ENCODE peak calls at places on chromosomes 13 and 19, in six cellular contexts. One of them, this sample, is unnamed.

GRCh38 chr19:8577741-8578140 is 499 bp upstream of the MYO1F start:
- DNase-seq in stimulated activated CD4-positive, alpha-beta T cell treated with anti-CD3 and anti-CD28 coated beads, Interleukin-15, amount 100 ng/mL, for 48 hours: no peak
- DNase-seq in T-helper 1 cell: no peak
- DNase-seq in RWPE1: no peak
- DNase-seq in AG09309: no peak
- DNase-seq in GM12864: no peak
- DNase-seq in this sample: no peak

GRCh38 chr19:42178791-42179500 is 38.5 kb downstream of the DEDD2 start:
- DNase-seq in GM12864: no peak
- DNase-seq in stimulated activated CD4-positive, alpha-beta T cell treated with anti-CD3 and anti-CD28 coated beads, Interleukin-15, amount 100 ng/mL, for 48 hours: no peak
- DNase-seq in AG09309: no peak
- DNase-seq in RWPE1: no peak
- DNase-seq in T-helper 1 cell: no peak
- DNase-seq in this sample: no peak

GRCh38 chr13:44151474-44151873 is 222.2 kb upstream of the SERP2 start:
- DNase-seq in T-helper 1 cell: no peak
- DNase-seq in GM12864: no peak
- DNase-seq in AG09309: no peak
- DNase-seq in stimulated activated CD4-positive, alpha-beta T cell treated with anti-CD3 and anti-CD28 coated beads, Interleukin-15, amount 100 ng/mL, for 48 hours: no peak
- DNase-seq in RWPE1: no peak
- DNase-seq in this sample: no peak

GRCh38 chr19:11423804-11424318 is 4.7 kb upstream of the RGL3 start:
- DNase-seq in AG09309: no peak
- DNase-seq in T-helper 1 cell: no peak
- DNase-seq in RWPE1: no peak
- DNase-seq in stimulated activated CD4-positive, alpha-beta T cell treated with anti-CD3 and anti-CD28 coated beads, Interleukin-15, amount 100 ng/mL, for 48 hours: no peak
- DNase-seq in GM12864: no peak
- DNase-seq in this sample: no peak

GRCh38 chr13:94784066-94784465 is 71.7 kb upstream of the SOX21 start:
- DNase-seq in GM12864: no peak
- DNase-seq in T-helper 1 cell: no peak
- DNase-seq in RWPE1: no peak
- DNase-seq in AG09309: peak; percentile 1
- DNase-seq in stimulated activated CD4-positive, alpha-beta T cell treated with anti-CD3 and anti-CD28 coated beads, Interleukin-15, amount 100 ng/mL, for 48 hours: no peak
- DNase-seq in this sample: no peak

GRCh38 chr19:38617283-38617763 is 430 bp downstream of the MAP4K1 start:
- DNase-seq in AG09309: no peak
- DNase-seq in GM12864: no peak
- DNase-seq in stimulated activated CD4-positive, alpha-beta T cell treated with anti-CD3 and anti-CD28 coated beads, Interleukin-15, amount 100 ng/mL, for 48 hours: no peak
- DNase-seq in RWPE1: no peak
- DNase-seq in T-helper 1 cell: no peak
- DNase-seq in this sample: peak; percentile 6

GRCh38 chr13:67943116-67943515 is 713.0 kb upstream of the PCDH9 start:
- DNase-seq in RWPE1: no peak
- DNase-seq in T-helper 1 cell: no peak
- DNase-seq in GM12864: no peak
- DNase-seq in AG09309: no peak
- DNase-seq in stimulated activated CD4-positive, alpha-beta T cell treated with anti-CD3 and anti-CD28 coated beads, Interleukin-15, amount 100 ng/mL, for 48 hours: no peak
- DNase-seq in this sample: no peak

GRCh38 chr13:98496966-98497365 is 79.9 kb downstream of the STK24 start:
- DNase-seq in stimulated activated CD4-positive, alpha-beta T cell treated with anti-CD3 and anti-CD28 coated beads, Interleukin-15, amount 100 ng/mL, for 48 hours: no peak
- DNase-seq in T-helper 1 cell: no peak
- DNase-seq in GM12864: no peak
- DNase-seq in RWPE1: no peak
- DNase-seq in AG09309: no peak
- DNase-seq in this sample: no peak

GRCh38 chr19:2648528-2648937 is 54.0 kb downstream of the GNG7 start:
- DNase-seq in RWPE1: peak; percentile 83
- DNase-seq in AG09309: peak; percentile 34
- DNase-seq in T-helper 1 cell: peak; percentile 35
- DNase-seq in stimulated activated CD4-positive, alpha-beta T cell treated with anti-CD3 and anti-CD28 coated beads, Interleukin-15, amount 100 ng/mL, for 48 hours: peak; percentile 48
- DNase-seq in GM12864: no peak
- DNase-seq in this sample: peak; percentile 57

GRCh38 chr13:112874751-112875300 is 94.2 kb upstream of the MCF2L start:
- DNase-seq in GM12864: no peak
- DNase-seq in RWPE1: no peak
- DNase-seq in AG09309: no peak
- DNase-seq in stimulated activated CD4-positive, alpha-beta T cell treated with anti-CD3 and anti-CD28 coated beads, Interleukin-15, amount 100 ng/mL, for 48 hours: no peak
- DNase-seq in T-helper 1 cell: no peak
- DNase-seq in this sample: no peak

GRCh38 chr13:78971355-78971754 is 312.4 kb upstream of the OBI1 start:
- DNase-seq in T-helper 1 cell: no peak
- DNase-seq in AG09309: no peak
- DNase-seq in RWPE1: no peak
- DNase-seq in stimulated activated CD4-positive, alpha-beta T cell treated with anti-CD3 and anti-CD28 coated beads, Interleukin-15, amount 100 ng/mL, for 48 hours: no peak
- DNase-seq in GM12864: no peak
- DNase-seq in this sample: no peak

GRCh38 chr19:1210227-1210538 is 4.6 kb downstream of the STK11 start:
- DNase-seq in AG09309: no peak
- DNase-seq in RWPE1: no peak
- DNase-seq in stimulated activated CD4-positive, alpha-beta T cell treated with anti-CD3 and anti-CD28 coated beads, Interleukin-15, amount 100 ng/mL, for 48 hours: no peak
- DNase-seq in GM12864: no peak
- DNase-seq in T-helper 1 cell: no peak
- DNase-seq in this sample: no peak